ENCODE peak calls at places on chromosomes 1 and 21, in eight cellular contexts. J, Z, B, W, G, S, O and M are unnamed samples.

GRCh38 chr1:223843934-223844333 is 1.8 kb downstream of the TP53BP2 start:
- DNase-seq in J (no peak), Z (no peak), B (no peak), W (no peak), G (no peak), S (no peak), O (peak; percentile 13), M (no peak)

GRCh38 chr1:161139765-161140164 is 7.3 kb upstream of the DEDD start:
- DNase-seq in J (no peak), Z (peak; percentile 52), B (no peak), W (no peak), G (peak; percentile 67), S (no peak), O (peak; percentile 70), M (no peak)

GRCh38 chr1:223230161-223230881 is 87.3 kb upstream of the TLR5 start:
- DNase-seq in J (no peak), Z (no peak), B (no peak), W (no peak), G (no peak), S (no peak), O (peak; percentile 91), M (no peak)

GRCh38 chr1:198123146-198123545 is 33.7 kb upstream of the NEK7 start:
- DNase-seq in J (no peak), Z (no peak), B (no peak), W (no peak), G (no peak), S (no peak), O (peak; percentile 69), M (no peak)

GRCh38 chr1:83815348-83815747 is 183.6 kb downstream of the TTLL7 start:
- DNase-seq in J (no peak), Z (no peak), B (no peak), W (no peak), G (no peak), S (no peak), O (peak; percentile 80), M (no peak)

GRCh38 chr1:116201921-116202320 is 90.7 kb downstream of the MAB21L3 start:
- DNase-seq in J (no peak), Z (no peak), B (no peak), W (no peak), G (no peak), S (no peak), O (peak; percentile 6), M (no peak)

GRCh38 chr1:235417101-235417697 is 50.0 kb downstream of the TBCE start:
- DNase-seq in J (no peak), Z (peak; percentile 59), B (peak; percentile 57), W (peak; percentile 55), G (peak; percentile 60), S (no peak), O (peak; percentile 83), M (peak; percentile 33)

GRCh38 chr21:45324430-45325205 is 36.9 kb upstream of the POFUT2 start:
- DNase-seq in J (peak; percentile 20), Z (no peak), B (no peak), W (no peak), G (no peak), S (peak; percentile 48), O (no peak), M (no peak)

GRCh38 chr21:45869121-45870007 is 112.2 kb upstream of the COL6A1 start:
- DNase-seq in J (no peak), Z (no peak), B (no peak), W (no peak), G (no peak), S (no peak), O (peak; percentile 85), M (no peak)

GRCh38 chr1:40532844-40533424 is 1.5 kb downstream of the ZNF684 start:
- DNase-seq in J (no peak), Z (peak; percentile 80), B (no peak), W (no peak), G (peak; percentile 61), S (no peak), O (peak; percentile 66), M (no peak)

GRCh38 chr1:113929750-113930498 is 800 bp downstream of the HIPK1 start:
- DNase-seq in J (peak; percentile 31), Z (peak; percentile 74), B (peak; percentile 57), W (no peak), G (peak; percentile 71), S (peak; percentile 79), O (peak; percentile 74), M (peak; percentile 4)

GRCh38 chr1:94862718-94863117 is 42.6 kb downstream of the SLC44A3 start:
- DNase-seq in J (no peak), Z (no peak), B (no peak), W (no peak), G (no peak), S (no peak), O (no peak), M (no peak)

GRCh38 chr1:10724052-10724494 is 72.4 kb downstream of the CASZ1 start:
- DNase-seq in J (peak; percentile 63), Z (no peak), B (peak; percentile 88), W (no peak), G (peak; percentile 82), S (peak; percentile 91), O (peak; percentile 50), M (peak; percentile 87)

GRCh38 chr1:200873671-200874397 is 1.1 kb downstream of the GPR25 start:
- DNase-seq in J (no peak), Z (no peak), B (peak; percentile 27), W (no peak), G (no peak), S (no peak), O (peak; percentile 30), M (no peak)

GRCh38 chr1:53368314-53369033 is 40.6 kb upstream of the LRP8 start:
- DNase-seq in J (peak; percentile 42), Z (no peak), B (no peak), W (no peak), G (no peak), S (no peak), O (no peak), M (no peak)

GRCh38 chr1:29838738-29839320 is 602.5 kb downstream of the PTPRU start:
- DNase-seq in J (no peak), Z (no peak), B (no peak), W (no peak), G (no peak), S (no peak), O (no peak), M (no peak)

GRCh38 chr1:59151860-59152259 is 145.0 kb upstream of the FGGY start:
- DNase-seq in J (no peak), Z (no peak), B (no peak), W (no peak), G (no peak), S (no peak), O (peak; percentile 47), M (no peak)

GRCh38 chr1:235253219-235253640 is 74.7 kb downstream of the ARID4B start:
- DNase-seq in J (peak; percentile 26), Z (peak; percentile 75), B (peak; percentile 65), W (peak; percentile 41), G (peak; percentile 74), S (peak; percentile 68), O (peak; percentile 87), M (peak; percentile 66)

DNA sequence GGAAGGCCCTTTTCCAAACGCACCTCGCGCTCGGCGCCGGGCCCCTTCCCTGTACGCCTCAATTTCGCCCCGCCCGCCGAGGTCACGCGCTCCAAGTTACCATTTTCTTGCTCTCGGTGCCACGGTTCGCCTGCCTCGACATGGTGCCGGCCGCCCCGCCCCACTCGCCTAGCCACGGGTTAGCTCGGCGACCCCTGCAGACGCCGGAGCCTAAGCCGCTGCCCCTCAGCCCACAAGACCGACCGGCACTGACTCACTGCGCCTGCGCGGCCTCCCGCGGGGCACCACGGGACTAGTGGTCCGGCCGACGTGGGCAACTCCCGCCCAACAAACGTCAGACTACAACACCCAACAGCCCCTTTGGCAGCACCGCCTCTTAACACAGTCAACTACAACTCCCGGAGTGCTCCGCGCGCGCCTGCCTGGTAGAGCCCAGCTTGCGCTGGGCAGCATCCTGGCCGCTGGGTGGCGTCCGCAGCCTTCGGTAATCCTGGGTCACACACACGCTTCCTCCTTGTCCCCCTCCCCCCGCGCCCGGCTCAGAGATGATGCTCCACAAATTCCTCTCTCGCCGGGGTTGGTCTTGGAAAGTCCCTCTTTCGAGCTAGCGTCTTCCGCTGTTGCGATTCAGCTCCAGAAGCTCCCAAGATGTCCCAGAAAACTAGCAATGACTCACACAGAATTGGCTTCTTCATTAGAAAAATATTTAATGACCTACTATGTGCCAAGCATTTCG is at the start of gene TRAPPC3:
- DNase-seq in J (peak; percentile 100), Z (peak; percentile 100), B (peak; percentile 100), W (peak; percentile 99), G (peak; percentile 100), S (peak; percentile 100), O (peak; percentile 100), M (peak; percentile 100)
- H3K4me1 ChIP-seq in J (peaks cover 65% of the 10 kb centered on the region), Z (peaks cover 54% of the 10 kb centered on the region), B (peaks cover 16% of the 10 kb centered on the region), W (peaks cover 6% of the 10 kb centered on the region), G (peaks cover 19% of the 10 kb centered on the region), S (peaks cover 39% of the 10 kb centered on the region), O (peaks cover 35% of the 10 kb centered on the region), M (peaks cover 54% of the 10 kb centered on the region)

DNA sequence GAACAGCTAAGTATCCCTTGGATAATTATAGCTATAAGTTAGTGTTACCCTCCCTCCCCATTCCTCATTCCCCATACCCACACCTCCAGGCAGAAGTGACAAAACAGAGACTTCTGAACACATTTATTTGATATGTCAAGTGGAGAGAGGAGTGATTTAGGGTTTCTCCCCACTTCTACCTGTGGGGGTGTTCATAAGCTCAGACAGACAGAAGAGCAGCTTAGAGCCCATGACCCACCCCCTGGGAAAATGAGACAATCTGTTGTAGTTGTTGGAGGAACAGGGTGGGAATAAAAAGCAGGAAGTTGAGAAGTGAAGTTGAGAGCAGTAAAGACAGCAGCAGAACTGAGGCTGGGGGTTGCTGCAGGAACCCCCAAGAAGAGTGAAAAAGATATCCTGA is 1.5 kb upstream of the LIX1L start:
- DNase-seq in J (no peak), Z (no peak), B (no peak), W (no peak), G (no peak), S (no peak), O (no peak), M (no peak)
- H3K4me1 ChIP-seq in J (peaks cover 95% of the 10 kb centered on the region), Z (peaks cover 78% of the 10 kb centered on the region), B (peaks cover 16% of the 10 kb centered on the region), W (peaks cover 3% of the 10 kb centered on the region), G (peaks cover 52% of the 10 kb centered on the region), S (peaks cover 71% of the 10 kb centered on the region), O (peaks cover 39% of the 10 kb centered on the region), M (peaks cover 69% of the 10 kb centered on the region)

DNA sequence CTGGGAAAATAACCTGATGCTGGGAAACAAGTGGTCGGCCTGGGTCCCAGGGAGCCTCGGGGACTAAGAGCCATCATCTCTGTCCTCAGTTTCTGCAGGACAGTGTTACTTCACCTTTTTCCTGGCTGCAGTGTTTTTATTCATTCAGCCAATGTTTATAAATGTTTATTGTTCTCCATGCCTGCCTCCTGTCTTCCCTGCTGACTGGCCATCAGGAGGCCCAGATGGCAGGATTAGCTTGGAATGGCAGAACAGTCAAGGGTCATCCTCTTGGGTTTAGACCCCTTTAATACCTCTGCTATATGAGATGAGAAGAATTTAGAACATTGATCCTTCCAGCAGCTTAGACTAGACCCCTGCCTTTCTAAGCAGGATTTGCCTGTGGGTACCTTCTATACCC is 13.3 kb downstream of the MAPKAPK2 start:
- DNase-seq in J (no peak), Z (no peak), B (no peak), W (no peak), G (no peak), S (no peak), O (no peak), M (no peak)
- H3K4me1 ChIP-seq in J (peaks cover 100% of the 10 kb centered on the region), Z (no peaks in the 10 kb centered on the region), B (peaks cover 32% of the 10 kb centered on the region), W (peaks cover 11% of the 10 kb centered on the region), G (peaks cover 66% of the 10 kb centered on the region), S (peaks cover 100% of the 10 kb centered on the region), O (peaks cover 35% of the 10 kb centered on the region), M (peaks cover 100% of the 10 kb centered on the region)

DNA sequence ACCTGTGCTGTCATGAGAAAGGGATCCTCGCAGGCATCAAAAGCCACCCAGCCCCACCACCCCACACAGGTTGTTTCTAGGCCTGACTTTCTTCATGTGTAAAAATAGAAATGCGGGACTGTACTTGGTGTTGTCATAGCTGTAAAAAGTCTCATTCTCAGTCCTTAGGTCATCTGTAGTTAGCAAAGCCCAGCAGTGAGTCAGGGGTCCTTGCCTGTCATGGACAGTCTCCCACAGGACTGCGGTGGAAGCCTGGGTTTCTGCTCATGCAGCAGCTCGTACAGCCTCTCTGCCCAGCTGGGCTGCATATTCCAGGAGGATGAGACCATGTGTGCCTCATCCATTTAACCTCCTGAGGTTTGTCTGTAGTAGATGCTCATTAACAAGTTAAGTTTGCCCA is 58.2 kb downstream of the MRPS6 start:
- DNase-seq in J (no peak), Z (no peak), B (no peak), W (no peak), G (no peak), S (no peak), O (peak; percentile 14), M (no peak)
- H3K4me1 ChIP-seq in J (peaks cover 66% of the 10 kb centered on the region), Z (peaks cover 20% of the 10 kb centered on the region), B (peaks cover 12% of the 10 kb centered on the region), W (peaks cover 8% of the 10 kb centered on the region), G (peaks cover 62% of the 10 kb centered on the region), S (peaks cover 64% of the 10 kb centered on the region), O (peaks cover 33% of the 10 kb centered on the region), M (peaks cover 70% of the 10 kb centered on the region)